ENCODE peak calls at places on chromosomes 12 and 14, in five cellular contexts. X is A549, O is ovary, C is adrenal gland, J is GM12891. R is an unnamed sample.

GRCh38 chr12:13124661-13125505 is 21.4 kb upstream of the GSG1 start:
- DNase-seq in X (peak), O (no peak), C (no peak), J (no peak), R (peak)

GRCh38 chr14:55328317-55328716 is 57.1 kb downstream of the FBXO34 start:
- DNase-seq in X (no peak), O (no peak), C (no peak), J (no peak), R (no peak)

GRCh38 chr12:24378548-24379011 is 429.1 kb upstream of the SOX5 start:
- DNase-seq in X (no peak), O (no peak), C (no peak), J (no peak), R (no peak)

GRCh38 chr12:46958599-46959290 is 120.7 kb upstream of the PCED1B start:
- DNase-seq in X (peak), O (no peak), C (no peak), J (no peak), R (no peak)

GRCh38 chr12:110252716-110253115 is 28.3 kb upstream of the ATP2A2 start:
- DNase-seq in X (no peak), O (no peak), C (no peak), J (no peak), R (no peak)

GRCh38 chr12:29024117-29024516 is 125.0 kb upstream of the FAR2 start:
- DNase-seq in X (no peak), O (no peak), C (no peak), J (no peak), R (no peak)

GRCh38 chr14:97416550-97416949 is 619.4 kb downstream of the VRK1 start:
- DNase-seq in X (no peak), O (no peak), C (no peak), J (no peak), R (no peak)

GRCh38 chr14:29618323-29619067 is 309.2 kb downstream of the PRKD1 start:
- DNase-seq in X (no peak), O (no peak), C (no peak), J (no peak), R (no peak)

GRCh38 chr12:46562625-46563228 is 190.2 kb upstream of the SLC38A2 start:
- DNase-seq in X (peak), O (no peak), C (peak), J (no peak), R (no peak)

GRCh38 chr12:45122776-45123380 is 72.0 kb upstream of the DBX2 start:
- DNase-seq in X (peak), O (no peak), C (no peak), J (no peak), R (no peak)

GRCh38 chr12:53989227-53990113 is 4.5 kb downstream of the HOXC10 start:
- DNase-seq in X (peak), O (no peak), C (no peak), J (no peak), R (no peak)

GRCh38 chr12:12486661-12487240 is 75.9 kb downstream of the DUSP16 start:
- DNase-seq in X (no peak), O (no peak), C (peak), J (no peak), R (no peak)

GRCh38 chr12:98373019-98373554 is 142.3 kb upstream of the TMPO start:
- DNase-seq in X (peak), O (no peak), C (no peak), J (no peak), R (no peak)

GRCh38 chr12:10283028-10283427 is 24.6 kb upstream of the KLRD1 start:
- DNase-seq in X (no peak), O (no peak), C (no peak), J (no peak), R (no peak)

GRCh38 chr14:70906785-70907171 is 481 bp upstream of the PCNX1 start:
- DNase-seq in X (no peak), O (no peak), C (peak), J (no peak), R (no peak)

GRCh38 chr12:112446008-112446725 is 27.4 kb downstream of the PTPN11 start:
- DNase-seq in X (no peak), O (no peak), C (no peak), J (no peak), R (no peak)

GRCh38 chr12:52036587-52037171 is 14.6 kb upstream of the NR4A1 start:
- DNase-seq in X (peak), O (peak), C (peak), J (peak), R (peak)

GRCh38 chr14:104685216-104685997 is 4.0 kb upstream of the INF2 start:
- DNase-seq in X (peak), O (no peak), C (no peak), J (no peak), R (no peak)

GRCh38 chr12:59234391-59234790 is 314.1 kb upstream of the LRIG3 start:
- DNase-seq in X (no peak), O (no peak), C (no peak), J (no peak), R (no peak)

GRCh38 chr12:123938679-123939480 is 33.8 kb downstream of the CCDC92 start:
- DNase-seq in X (peak), O (no peak), C (no peak), J (no peak), R (no peak)

GRCh38 chr12:44584625-44585024 is 291.5 kb downstream of the NELL2 start:
- DNase-seq in X (no peak), O (no peak), C (no peak), J (no peak), R (no peak)

GRCh38 chr12:6313326-6313940 is 3.0 kb downstream of the PLEKHG6 start:
- DNase-seq in X (no peak), O (no peak), C (no peak), J (no peak), R (no peak)

GRCh38 chr12:46224401-46224800 is 44.4 kb downstream of the SLC38A1 start:
- DNase-seq in X (no peak), O (no peak), C (no peak), J (no peak), R (no peak)

GRCh38 chr12:85782711-85783110 is 53.5 kb downstream of the RASSF9 start:
- DNase-seq in X (peak), O (no peak), C (no peak), J (no peak), R (no peak)

GRCh38 chr12:76927170-76927784 is 48.5 kb upstream of the CSRP2 start:
- DNase-seq in X (peak), O (no peak), C (peak), J (peak), R (peak)

GRCh38 chr12:50686976-50687375 is 76.9 kb upstream of the ATF1 start:
- DNase-seq in X (no peak), O (no peak), C (no peak), J (no peak), R (no peak)

GRCh38 chr12:56520025-56520810 is 1.4 kb upstream of the RBMS2 start:
- DNase-seq in X (no peak), O (no peak), C (no peak), J (no peak), R (no peak)

GRCh38 chr14:42806909-42807315 is 1200.2 kb downstream of the LRFN5 start:
- DNase-seq in X (no peak), O (no peak), C (no peak), J (no peak), R (no peak)

GRCh38 chr12:52258335-52258901 is 16.0 kb upstream of the KRT86 start:
- DNase-seq in X (no peak), O (no peak), C (no peak), J (no peak), R (no peak)

GRCh38 chr14:76203086-76204001 is 51.6 kb downstream of the GPATCH2L start:
- DNase-seq in X (peak), O (peak), C (peak), J (no peak), R (peak)

GRCh38 chr12:1644523-1645438 is 15.8 kb downstream of the WNT5B start:
- DNase-seq in X (no peak), O (peak), C (peak), J (no peak), R (no peak)

GRCh38 chr14:30267141-30267540 is 291.8 kb upstream of the G2E3 start:
- DNase-seq in X (no peak), O (no peak), C (no peak), J (no peak), R (no peak)

GRCh38 chr14:26286066-26286791 is 311.6 kb downstream of the NOVA1 start:
- DNase-seq in X (no peak), O (no peak), C (no peak), J (no peak), R (no peak)

GRCh38 chr12:124525455-124525854 is 42.0 kb downstream of the NCOR2 start:
- DNase-seq in X (no peak), O (no peak), C (no peak), J (no peak), R (no peak)

GRCh38 chr14:50397461-50398196 is 948 bp upstream of the CDKL1 start:
- DNase-seq in X (peak), O (no peak), C (peak), J (no peak), R (peak)

GRCh38 chr12:124675881-124676688 is 108.7 kb upstream of the NCOR2 start:
- DNase-seq in X (no peak), O (no peak), C (peak), J (no peak), R (no peak)

GRCh38 chr14:96037891-96038557 is 1.1 kb upstream of the C14orf132 start:
- DNase-seq in X (peak), O (no peak), C (no peak), J (no peak), R (peak)

GRCh38 chr12:15599266-15600037 is 189.7 kb downstream of the EPS8 start:
- DNase-seq in X (peak), O (no peak), C (peak), J (no peak), R (no peak)

GRCh38 chr14:32078794-32079663 is 1.9 kb downstream of the ARHGAP5 start:
- DNase-seq in X (peak), O (no peak), C (no peak), J (no peak), R (no peak)

GRCh38 chr14:32076278-32077080 is 625 bp upstream of the ARHGAP5 start:
- DNase-seq in X (peak), O (peak), C (peak), J (peak), R (peak)

GRCh38 chr14:32075636-32076277 is 1.3 kb upstream of the ARHGAP5 start:
- DNase-seq in X (peak), O (peak), C (peak), J (no peak), R (peak)

GRCh38 chr14:32078030-32078793 is 1.1 kb downstream of the ARHGAP5 start:
- DNase-seq in X (peak), O (no peak), C (peak), J (no peak), R (no peak)

GRCh38 chr14:32077081-32078029 is at the start of gene ARHGAP5:
- DNase-seq in X (peak), O (peak), C (no peak), J (peak), R (peak)
- TF ChIP-seq POLR2A in X (peak), O (no peak), C (peak), J (no peak), R (peak)

DNA sequence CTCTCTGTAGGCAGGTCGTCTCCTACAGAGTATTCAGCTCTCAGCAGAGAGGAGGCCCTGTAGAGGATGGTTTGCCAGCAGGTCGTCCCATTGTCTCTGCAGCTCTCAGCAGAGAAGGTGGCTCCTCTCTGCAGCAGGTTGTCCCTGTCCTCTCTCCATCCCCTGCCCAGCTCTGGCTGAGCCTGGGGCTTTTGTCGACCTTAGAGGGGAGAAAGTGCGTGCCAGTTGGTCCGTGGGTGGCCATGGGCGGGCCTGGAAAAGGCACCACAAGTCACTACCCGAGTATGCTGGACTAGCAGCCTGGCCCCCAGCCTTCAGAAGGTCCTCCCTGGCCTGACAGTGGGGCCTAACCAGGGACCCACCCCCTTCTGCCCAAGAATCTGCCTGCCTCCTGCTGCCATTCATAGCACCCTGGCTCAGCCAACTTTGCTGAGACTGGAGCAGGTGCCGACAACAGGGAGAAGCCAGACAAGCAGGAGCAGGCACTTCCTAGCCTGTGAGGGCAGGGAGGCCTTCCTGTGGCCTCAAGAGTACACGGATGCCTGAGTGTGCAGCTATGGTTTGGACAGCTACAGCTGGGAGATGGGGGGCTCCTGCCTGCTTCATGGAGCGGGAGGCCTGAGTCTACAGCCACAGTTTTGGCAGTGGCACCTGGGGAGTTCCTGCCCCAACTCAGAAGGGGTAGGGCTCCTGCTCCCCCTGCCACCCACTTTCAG is 59.7 kb upstream of the KCNH3 start:
- DNase-seq in X (no peak), O (no peak), C (no peak), J (no peak), R (no peak)
- TF ChIP-seq POLR2A in X (no peak), O (no peak), C (no peak), J (no peak), R (no peak)

DNA sequence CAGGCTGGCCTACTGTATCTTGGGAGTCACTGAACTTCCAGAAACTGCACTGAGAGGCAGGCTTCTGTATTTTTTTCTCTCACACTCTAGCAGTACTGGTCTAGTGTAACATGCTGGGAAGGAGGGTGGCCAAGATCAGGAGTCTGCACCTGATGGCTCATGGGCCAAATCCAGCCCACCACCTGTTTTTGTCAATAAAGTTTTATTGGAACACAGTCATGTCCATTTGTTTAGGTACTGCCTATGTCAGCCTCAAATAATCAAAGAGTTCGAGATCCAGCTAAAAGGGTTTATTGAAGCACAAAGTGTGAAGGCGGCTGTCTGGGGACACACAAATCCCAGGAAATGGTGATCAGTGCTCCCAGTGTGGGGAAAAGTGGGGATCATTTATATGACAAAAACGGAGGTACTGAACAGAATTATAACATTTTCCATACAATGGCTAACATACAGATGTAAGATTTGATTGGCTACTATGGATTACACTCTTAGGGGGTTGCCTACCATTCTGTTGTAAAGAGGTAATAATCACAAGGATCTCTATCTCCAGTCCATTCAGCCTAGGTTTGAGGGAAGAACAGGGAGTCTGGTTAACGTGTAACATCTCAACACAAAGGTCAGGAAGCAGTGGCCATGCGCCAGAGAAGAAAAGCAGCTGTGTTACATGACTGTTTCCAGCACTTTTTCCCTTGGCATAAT is 12.9 kb downstream of the USP30 start:
- DNase-seq in X (no peak), O (no peak), C (no peak), J (no peak), R (no peak)
- TF ChIP-seq POLR2A in X (no peak), O (no peak), C (no peak), J (no peak), R (no peak)

GRCh38 chr12:116525418-116526001 is 33.7 kb upstream of the MAP1LC3B2 start:
- DNase-seq in X (peak), O (peak), C (peak), J (no peak), R (no peak)
- TF ChIP-seq POLR2A in X (no peak), O (no peak), C (no peak), J (no peak), R (no peak)

GRCh38 chr14:92121670-92122350 is at the start of the genes CPSF2 and NDUFB1:
- DNase-seq in X (peak), O (peak), C (peak), J (peak), R (peak)
- TF ChIP-seq POLR2A in X (peak), O (peak), C (peak), J (peak), R (peak)

R was measured in H54.